ENCODE peak calls at places on chromosomes 5 and 9, in four cellular contexts. One of them, this sample, is unnamed.
A peak's percentile ranks its signal among the peaks of the same experiment; 100 is the strongest.

GRCh38 chr5:66494437-66494836 is 101.8 kb upstream of the MAST4 start:
- DNase-seq in HCT116: no peak
- DNase-seq in colonic mucosa: no peak
- DNase-seq in BE2C: no peak
- DNase-seq in this sample: no peak

GRCh38 chr9:120931278-120932085 is 4.9 kb upstream of the TRAF1 start:
- DNase-seq in HCT116: no peak
- DNase-seq in colonic mucosa: no peak
- DNase-seq in BE2C: no peak
- DNase-seq in this sample: peak; percentile 67

GRCh38 chr5:153658606-153659005 is 168.1 kb downstream of the GRIA1 start:
- DNase-seq in HCT116: no peak
- DNase-seq in colonic mucosa: no peak
- DNase-seq in BE2C: no peak
- DNase-seq in this sample: peak; percentile 6

GRCh38 chr5:59587489-59588337 is 305.8 kb downstream of the PDE4D start:
- DNase-seq in HCT116: no peak
- DNase-seq in colonic mucosa: peak; percentile 85
- DNase-seq in BE2C: peak; percentile 86
- DNase-seq in this sample: peak; percentile 67

GRCh38 chr5:122163151-122164069 is 34.1 kb downstream of the ZNF474 start:
- DNase-seq in HCT116: no peak
- DNase-seq in colonic mucosa: no peak
- DNase-seq in BE2C: no peak
- DNase-seq in this sample: peak; percentile 98

GRCh38 chr9:98006127-98006796 is 23.1 kb downstream of the ANP32B start:
- DNase-seq in HCT116: no peak
- DNase-seq in colonic mucosa: no peak
- DNase-seq in BE2C: no peak
- DNase-seq in this sample: no peak

GRCh38 chr9:108953983-108954574 is 19.9 kb downstream of the ABITRAM start:
- DNase-seq in HCT116: peak; percentile 37
- DNase-seq in colonic mucosa: no peak
- DNase-seq in BE2C: no peak
- DNase-seq in this sample: peak; percentile 65

GRCh38 chr9:129725841-129726251 is 27.0 kb downstream of the PTGES start:
- DNase-seq in HCT116: no peak
- DNase-seq in colonic mucosa: no peak
- DNase-seq in BE2C: no peak
- DNase-seq in this sample: peak; percentile 61

GRCh38 chr5:170540276-170540675 is 36.5 kb downstream of the KCNIP1 start:
- DNase-seq in HCT116: no peak
- DNase-seq in colonic mucosa: no peak
- DNase-seq in BE2C: no peak
- DNase-seq in this sample: no peak

GRCh38 chr9:111805841-111806241 is 11.1 kb upstream of the SHOC1 start:
- DNase-seq in HCT116: peak; percentile 10
- DNase-seq in colonic mucosa: no peak
- DNase-seq in BE2C: no peak
- DNase-seq in this sample: peak; percentile 61

GRCh38 chr5:155629597-155629996 is 616.0 kb downstream of the KIF4B start:
- DNase-seq in HCT116: no peak
- DNase-seq in colonic mucosa: no peak
- DNase-seq in BE2C: no peak
- DNase-seq in this sample: no peak

GRCh38 chr9:82721596-82721995 is 341.3 kb downstream of the RASEF start:
- DNase-seq in HCT116: no peak
- DNase-seq in colonic mucosa: no peak
- DNase-seq in BE2C: no peak
- DNase-seq in this sample: no peak

GRCh38 chr5:138702166-138702826 is 50.9 kb upstream of the CTNNA1 start:
- DNase-seq in HCT116: peak; percentile 39
- DNase-seq in colonic mucosa: no peak
- DNase-seq in BE2C: no peak
- DNase-seq in this sample: no peak

GRCh38 chr9:32161209-32161608 is 223.2 kb upstream of the ACO1 start:
- DNase-seq in HCT116: no peak
- DNase-seq in colonic mucosa: no peak
- DNase-seq in BE2C: no peak
- DNase-seq in this sample: no peak

GRCh38 chr9:12884736-12885395 is 110.0 kb downstream of the LURAP1L start:
- DNase-seq in HCT116: peak; percentile 55
- DNase-seq in colonic mucosa: no peak
- DNase-seq in BE2C: no peak
- DNase-seq in this sample: peak; percentile 86

GRCh38 chr5:100904259-100904822 is 1.3 kb upstream of the ST8SIA4 start:
- DNase-seq in HCT116: no peak
- DNase-seq in colonic mucosa: peak; percentile 24
- DNase-seq in BE2C: no peak
- DNase-seq in this sample: no peak

GRCh38 chr5:14144586-14145355 is 1.6 kb downstream of the TRIO start:
- DNase-seq in HCT116: peak; percentile 52
- DNase-seq in colonic mucosa: peak; percentile 80
- DNase-seq in BE2C: peak; percentile 63
- DNase-seq in this sample: peak; percentile 55

GRCh38 chr5:143347698-143348344 is 55.7 kb downstream of the NR3C1 start:
- DNase-seq in HCT116: no peak
- DNase-seq in colonic mucosa: no peak
- DNase-seq in BE2C: no peak
- DNase-seq in this sample: no peak

GRCh38 chr9:127545196-127546124 is 66.6 kb upstream of the STXBP1 start:
- DNase-seq in HCT116: no peak
- DNase-seq in colonic mucosa: peak; percentile 87
- DNase-seq in BE2C: no peak
- DNase-seq in this sample: peak; percentile 77

GRCh38 chr5:31999470-31999869 is 174.6 kb downstream of the GOLPH3 start:
- DNase-seq in HCT116: no peak
- DNase-seq in colonic mucosa: no peak
- DNase-seq in BE2C: no peak
- DNase-seq in this sample: no peak

GRCh38 chr9:111066427-111066826 is 28.2 kb upstream of the LPAR1 start:
- DNase-seq in HCT116: no peak
- DNase-seq in colonic mucosa: no peak
- DNase-seq in BE2C: no peak
- DNase-seq in this sample: peak; percentile 53

GRCh38 chr5:89069591-89069990 is 186.6 kb upstream of the MEF2C start:
- DNase-seq in HCT116: no peak
- DNase-seq in colonic mucosa: no peak
- DNase-seq in BE2C: no peak
- DNase-seq in this sample: no peak

GRCh38 chr5:178249191-178249989 is 16.8 kb upstream of the PHYKPL start:
- DNase-seq in HCT116: no peak
- DNase-seq in colonic mucosa: no peak
- DNase-seq in BE2C: no peak
- DNase-seq in this sample: peak; percentile 94

GRCh38 chr9:113633782-113634596 is 170.5 kb downstream of the RGS3 start:
- DNase-seq in HCT116: no peak
- DNase-seq in colonic mucosa: no peak
- DNase-seq in BE2C: no peak
- DNase-seq in this sample: no peak

GRCh38 chr9:128275198-128276007 is at the start of gene GOLGA2:
- DNase-seq in HCT116: peak; percentile 24
- DNase-seq in colonic mucosa: peak; percentile 41
- DNase-seq in BE2C: peak; percentile 34
- DNase-seq in this sample: peak; percentile 62

GRCh38 chr5:127358274-127358673 is 67.7 kb downstream of the MEGF10 start:
- DNase-seq in HCT116: no peak
- DNase-seq in colonic mucosa: no peak
- DNase-seq in BE2C: no peak
- DNase-seq in this sample: peak; percentile 51

GRCh38 chr9:34651286-34651685 is 699 bp upstream of the IL11RA start:
- DNase-seq in HCT116: no peak
- DNase-seq in colonic mucosa: peak; percentile 70
- DNase-seq in BE2C: peak; percentile 42
- DNase-seq in this sample: peak; percentile 36

GRCh38 chr9:121732886-121733285 is 81.5 kb downstream of the DAB2IP start:
- DNase-seq in HCT116: no peak
- DNase-seq in colonic mucosa: no peak
- DNase-seq in BE2C: no peak
- DNase-seq in this sample: no peak

GRCh38 chr9:107870927-107871720 is 381.6 kb upstream of the KLF4 start:
- DNase-seq in HCT116: no peak
- DNase-seq in colonic mucosa: no peak
- DNase-seq in BE2C: no peak
- DNase-seq in this sample: no peak

GRCh38 chr9:137296214-137297059 is 5.6 kb downstream of the NRARP start:
- DNase-seq in HCT116: no peak
- DNase-seq in colonic mucosa: peak; percentile 85
- DNase-seq in BE2C: no peak
- DNase-seq in this sample: no peak

GRCh38 chr9:21777701-21778100 is 24.7 kb upstream of the MTAP start:
- DNase-seq in HCT116: peak; percentile 73
- DNase-seq in colonic mucosa: no peak
- DNase-seq in BE2C: no peak
- DNase-seq in this sample: peak; percentile 94

GRCh38 chr5:83485842-83486241 is 14.3 kb downstream of the VCAN start:
- DNase-seq in HCT116: no peak
- DNase-seq in colonic mucosa: no peak
- DNase-seq in BE2C: no peak
- DNase-seq in this sample: no peak

GRCh38 chr5:151523335-151523734 is 67.8 kb downstream of the FAT2 start:
- DNase-seq in HCT116: peak; percentile 39
- DNase-seq in colonic mucosa: peak; percentile 32
- DNase-seq in BE2C: peak; percentile 45
- DNase-seq in this sample: peak; percentile 41

GRCh38 chr5:151517122-151517920 is 69.9 kb downstream of the SLC36A1 start:
- DNase-seq in HCT116: no peak
- DNase-seq in colonic mucosa: no peak
- DNase-seq in BE2C: no peak
- DNase-seq in this sample: no peak

DNA sequence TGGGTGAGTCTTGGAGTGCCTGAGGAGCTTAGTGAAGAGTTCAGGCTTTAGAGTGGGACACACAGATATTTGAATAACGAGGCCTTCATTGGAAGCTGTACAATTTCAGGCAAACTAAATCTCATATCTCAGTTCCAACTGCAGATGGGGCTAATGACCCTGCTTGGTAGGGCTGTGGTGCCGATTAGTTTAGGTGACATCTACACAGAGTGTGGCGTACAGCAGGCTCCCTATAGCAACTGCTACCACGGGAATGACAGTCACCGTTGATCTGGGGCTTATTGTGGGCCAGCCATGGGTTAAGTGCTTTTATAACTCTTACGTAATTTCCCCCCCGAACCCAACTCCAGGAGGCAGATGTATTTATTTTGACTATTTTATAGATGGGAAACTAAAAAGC is 70.8 kb downstream of the FAT2 start:
- DNase-seq in HCT116: no peak
- DNase-seq in colonic mucosa: no peak
- DNase-seq in BE2C: no peak
- DNase-seq in this sample: no peak
- TF ChIP-seq CTCF in HCT116: peak; percentile 15
- TF ChIP-seq CTCF in colonic mucosa: no peak
- TF ChIP-seq CTCF in BE2C: peak; percentile 27
- TF ChIP-seq CTCF in this sample: no peak

GRCh38 chr5:176800024-176800423 is 10.3 kb upstream of the UNC5A start:
- DNase-seq in HCT116: no peak
- DNase-seq in colonic mucosa: no peak
- DNase-seq in BE2C: no peak
- DNase-seq in this sample: no peak
- H3K4me3 ChIP-seq in HCT116: no peak overlapping the region
- H3K4me3 ChIP-seq in colonic mucosa: no peak overlapping the region
- H3K4me3 ChIP-seq in BE2C: no peak overlapping the region
- H3K4me3 ChIP-seq in this sample: no peak overlapping the region

DNA sequence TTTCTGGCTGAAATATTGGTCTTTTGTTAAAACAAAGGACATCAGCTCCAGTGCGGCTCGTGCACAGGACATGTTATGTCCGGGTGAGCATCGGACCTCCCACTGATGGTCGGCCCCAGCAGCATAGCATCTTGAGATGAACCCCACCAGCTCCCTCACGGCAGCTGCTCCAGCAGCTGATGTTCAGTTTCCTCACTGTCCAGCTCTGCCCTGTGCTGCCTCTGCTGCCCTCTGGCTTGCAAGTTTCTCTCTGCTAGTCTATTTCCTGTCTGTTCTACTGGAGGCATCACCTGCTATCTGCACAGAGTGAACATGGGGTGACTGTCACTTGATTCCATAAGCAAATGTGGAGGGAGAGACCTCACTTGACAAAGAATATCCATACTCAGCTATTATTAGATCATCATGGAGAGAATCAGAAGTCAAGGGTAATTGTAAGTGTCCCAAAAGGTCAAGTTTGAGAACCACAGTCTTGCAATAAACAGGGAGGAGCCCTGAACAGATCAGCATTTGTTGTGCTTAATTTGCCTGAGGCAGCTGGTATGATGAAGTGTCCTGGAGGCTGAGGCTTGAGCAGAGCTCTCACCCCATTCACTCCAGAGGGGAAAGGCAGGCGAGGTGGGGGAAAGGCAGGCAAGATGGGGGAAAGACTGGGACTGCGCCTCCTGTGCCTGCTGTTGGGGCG is 702.8 kb downstream of the SEMA5A start:
- DNase-seq in HCT116: no peak
- DNase-seq in colonic mucosa: no peak
- DNase-seq in BE2C: no peak
- DNase-seq in this sample: peak; percentile 61
- TF ChIP-seq CTCF in HCT116: no peak
- TF ChIP-seq CTCF in colonic mucosa: no peak
- TF ChIP-seq CTCF in BE2C: no peak
- TF ChIP-seq CTCF in this sample: peak; percentile 68

GRCh38 chr5:166430491-166431319 is 1860.7 kb upstream of the WWC1 start:
- DNase-seq in HCT116: no peak
- DNase-seq in colonic mucosa: no peak
- DNase-seq in BE2C: no peak
- DNase-seq in this sample: no peak
- H3K4me3 ChIP-seq in HCT116: no peak overlapping the region
- H3K4me3 ChIP-seq in colonic mucosa: no peak overlapping the region
- H3K4me3 ChIP-seq in BE2C: no peak overlapping the region
- H3K4me3 ChIP-seq in this sample: no peak overlapping the region